ENCODE peak calls at places on chromosomes 3 and 15, in five cellular contexts. Y, H, R, M and G are unnamed samples.

GRCh38 chr3:185400340-185400667 is 37.4 kb downstream of the MAP3K13 start:
- DNase-seq in Y (no peak), R (no peak), M (peak), H (no peak), G (no peak)

GRCh38 chr3:58530354-58530865 is 6.6 kb downstream of the ACOX2 start:
- DNase-seq in H (no peak), R (no peak), M (no peak), Y (no peak), G (no peak)

GRCh38 chr15:53193149-53193548 is 403.0 kb upstream of the ONECUT1 start:
- DNase-seq in H (no peak), Y (no peak), R (no peak), M (no peak), G (no peak)

GRCh38 chr15:74251187-74251811 is 15.2 kb downstream of the CCDC33 start:
- DNase-seq in Y (peak), R (no peak), M (peak), H (peak), G (no peak)

GRCh38 chr3:123344175-123344908 is 104.5 kb downstream of the ADCY5 start:
- DNase-seq in R (no peak), M (peak), H (no peak), Y (no peak), G (no peak)

GRCh38 chr15:59569477-59569876 is 42.1 kb upstream of the GCNT3 start:
- DNase-seq in R (no peak), M (no peak), Y (no peak), H (no peak), G (no peak)

GRCh38 chr15:71443538-71443937 is 328.3 kb downstream of the THSD4 start:
- DNase-seq in M (peak), R (peak), H (peak), Y (peak), G (peak)

GRCh38 chr3:145807990-145808389 is 353.0 kb downstream of the PLOD2 start:
- DNase-seq in R (no peak), Y (peak), H (peak), M (peak), G (no peak)

GRCh38 chr15:90780916-90781315 is 63.8 kb downstream of the BLM start:
- DNase-seq in H (no peak), R (no peak), M (no peak), Y (no peak), G (no peak)

GRCh38 chr15:93305306-93305705 is 216.3 kb upstream of the RGMA start:
- DNase-seq in M (no peak), Y (no peak), H (no peak), R (no peak), G (no peak)

GRCh38 chr3:41223078-41223477 is 23.8 kb downstream of the CTNNB1 start:
- DNase-seq in H (no peak), Y (no peak), R (no peak), M (no peak), G (no peak)
- H3K4me3 ChIP-seq in H (no peak), Y (no peak), R (no peak), M (no peak), G (no peak)

DNA sequence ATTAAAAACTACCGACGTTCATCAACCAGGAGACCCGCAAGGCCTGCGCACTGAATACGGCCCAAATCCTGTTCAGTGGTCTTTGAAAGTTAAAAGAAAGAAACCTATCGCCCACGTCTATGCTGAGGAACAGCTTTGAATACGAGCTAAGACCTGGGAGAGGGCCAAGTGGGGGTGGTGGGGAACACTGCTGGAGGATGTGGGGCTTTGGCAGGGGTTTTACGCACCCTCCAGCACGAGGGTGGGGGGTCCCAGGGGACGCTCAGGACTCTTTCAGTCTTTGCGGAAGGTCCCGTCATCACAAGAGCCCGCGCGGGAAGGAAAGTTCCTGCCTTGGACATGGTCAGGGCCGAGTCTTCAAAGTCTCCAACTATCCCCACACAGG is 11.3 kb downstream of the SHOX2 start:
- DNase-seq in R (no peak), Y (no peak), M (no peak), H (no peak), G (no peak)
- TF ChIP-seq POLR2A in R (no peak), Y (no peak), M (no peak), H (no peak), G (no peak)

DNA sequence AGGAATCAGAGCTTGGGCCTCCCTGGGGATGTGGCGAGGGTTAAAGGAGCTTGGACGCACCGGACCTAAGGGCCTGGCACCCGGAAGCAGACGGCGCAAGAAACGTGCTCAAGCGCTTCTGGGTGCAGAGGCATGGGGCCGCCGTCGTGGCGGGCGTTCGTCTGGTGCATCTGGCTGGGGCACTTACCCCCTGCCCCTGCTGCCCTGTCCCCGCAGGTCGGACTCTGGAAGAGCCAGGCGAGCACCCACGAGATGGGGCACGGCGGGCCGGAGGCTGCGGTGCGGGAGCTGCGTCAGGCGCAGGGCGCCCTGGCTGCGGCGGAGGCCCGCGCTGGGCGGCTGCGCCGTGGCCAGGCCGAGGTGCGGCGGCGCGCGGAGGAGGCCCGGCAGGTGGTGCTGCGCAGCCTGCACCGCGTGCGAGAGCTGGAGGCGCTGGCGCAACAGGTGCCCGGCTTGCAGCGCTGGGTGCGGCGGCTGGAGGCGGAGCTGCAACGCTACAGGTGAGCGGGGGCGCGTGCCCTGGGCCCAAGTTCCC is 2.5 kb downstream of the EFCC1 start:
- DNase-seq in Y (no peak), H (no peak), R (peak), M (peak), G (no peak)
- TF ChIP-seq CTCF in Y (peak), H (no peak), R (peak), M (no peak), G (no peak)

GRCh38 chr15:96347181-96348111 is 16.9 kb downstream of the NR2F2 start:
- DNase-seq in R (peak), H (no peak), M (peak), Y (no peak), G (peak)
- H3K4me3 ChIP-seq in R (peak), H (peak), M (peak), Y (peak), G (peak)